ENCODE peak calls at places on chromosomes 3 and 15, in ten cellular contexts. Q is spleen, Z is endothelial cell of umbilical vein, B is HL-60, R is transverse colon, X is GM12891, G is vagina, I is GM12878, Y is GM12892, M is breast epithelium. C is an unnamed sample.

GRCh38 chr3:44359146-44359751 is 20.7 kb downstream of the TCAIM start:
- DNase-seq in Q (no peak), Z (no peak), B (no peak), R (no peak), X (no peak), G (no peak), I (no peak), Y (no peak), M (no peak), C (no peak)

GRCh38 chr15:64050281-64051092 is 4.2 kb upstream of the DAPK2 start:
- DNase-seq in Q (no peak), Z (no peak), B (no peak), R (no peak), X (no peak), G (no peak), I (no peak), Y (no peak), M (no peak), C (peak; percentile 22)

GRCh38 chr3:114746502-114746901 is 400.6 kb downstream of the ZBTB20 start:
- DNase-seq in Q (no peak), Z (no peak), B (no peak), R (no peak), X (no peak), G (no peak), I (no peak), Y (no peak), M (no peak), C (no peak)

GRCh38 chr3:177525987-177526712 is 328.9 kb upstream of the TBL1XR1 start:
- DNase-seq in Q (no peak), Z (no peak), B (peak; percentile 41), R (no peak), X (no peak), G (no peak), I (no peak), Y (no peak), M (peak; percentile 78), C (no peak)

GRCh38 chr3:52845691-52846426 is 11.0 kb upstream of the MUSTN1 start:
- DNase-seq in Q (peak; percentile 19), Z (no peak), B (no peak), R (no peak), X (no peak), G (no peak), I (no peak), Y (peak; percentile 48), M (no peak), C (no peak)

GRCh38 chr3:46558184-46559029 is 7.7 kb downstream of the LRRC2 start:
- DNase-seq in Q (peak; percentile 89), Z (peak; percentile 84), B (peak; percentile 92), R (peak; percentile 83), X (peak; percentile 60), G (no peak), I (peak; percentile 75), Y (peak; percentile 47), M (peak; percentile 87), C (no peak)

GRCh38 chr15:79311901-79312553 is 1.1 kb downstream of the TMED3 start:
- DNase-seq in Q (no peak), Z (no peak), B (peak; percentile 9), R (no peak), X (no peak), G (no peak), I (peak; percentile 24), Y (no peak), M (no peak), C (no peak)

GRCh38 chr3:135329479-135329878 is 534.4 kb downstream of the EPHB1 start:
- DNase-seq in Q (peak; percentile 81), Z (no peak), B (no peak), R (no peak), X (no peak), G (peak; percentile 19), I (no peak), Y (no peak), M (no peak), C (no peak)

GRCh38 chr3:154273381-154273780 is 50.9 kb downstream of the DHX36 start:
- DNase-seq in Q (no peak), Z (no peak), B (no peak), R (no peak), X (no peak), G (no peak), I (no peak), Y (no peak), M (no peak), C (no peak)

GRCh38 chr3:175255698-175256097 is 396.6 kb downstream of the NAALADL2 start:
- DNase-seq in Q (no peak), Z (no peak), B (no peak), R (no peak), X (no peak), G (no peak), I (no peak), Y (no peak), M (no peak), C (no peak)

DNA sequence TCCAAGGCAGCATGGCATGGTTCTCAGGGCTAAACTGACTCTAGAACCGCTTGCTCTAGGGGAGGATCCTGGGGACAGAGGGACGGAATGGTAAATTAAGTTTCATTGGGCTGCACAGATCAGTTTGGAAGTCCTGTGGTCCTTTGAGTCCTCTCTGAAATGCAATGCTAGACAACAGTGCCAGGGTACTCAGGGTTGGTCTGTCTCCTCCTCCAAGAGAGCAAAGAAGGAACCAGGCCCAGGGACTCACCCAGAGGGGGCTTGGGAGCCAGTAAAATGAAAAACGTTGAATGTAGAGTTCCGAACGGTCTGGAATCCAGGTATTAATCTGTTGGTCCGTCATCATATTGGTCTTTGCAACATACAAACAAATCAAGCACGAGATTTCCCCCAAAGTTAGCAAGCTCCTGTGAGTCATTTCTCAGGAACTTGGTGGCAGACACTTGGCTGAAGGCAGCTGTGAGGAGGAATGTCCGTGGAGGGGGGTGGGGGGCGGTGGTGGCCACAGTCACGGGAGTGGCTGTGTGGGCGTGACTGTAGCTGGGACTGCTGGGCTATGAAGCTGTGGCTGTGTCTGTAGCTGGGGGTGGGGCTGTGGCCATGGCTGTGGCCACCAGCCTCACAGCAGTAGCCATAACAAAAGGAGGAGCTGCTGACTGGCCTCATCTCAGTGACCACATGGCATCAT is 361.0 kb downstream of the SHQ1 start:
- DNase-seq in Q (no peak), Z (peak; percentile 45), B (no peak), R (peak; percentile 72), X (no peak), G (no peak), I (no peak), Y (peak; percentile 31), M (peak; percentile 79), C (peak; percentile 85)
- TF ChIP-seq POLR2AphosphoS5 in Q (no peak), Z (no peak), B (no peak), R (peak; percentile 26), X (no peak), G (peak; percentile 31), I (no peak), Y (no peak), M (no peak), C (no peak)

DNA sequence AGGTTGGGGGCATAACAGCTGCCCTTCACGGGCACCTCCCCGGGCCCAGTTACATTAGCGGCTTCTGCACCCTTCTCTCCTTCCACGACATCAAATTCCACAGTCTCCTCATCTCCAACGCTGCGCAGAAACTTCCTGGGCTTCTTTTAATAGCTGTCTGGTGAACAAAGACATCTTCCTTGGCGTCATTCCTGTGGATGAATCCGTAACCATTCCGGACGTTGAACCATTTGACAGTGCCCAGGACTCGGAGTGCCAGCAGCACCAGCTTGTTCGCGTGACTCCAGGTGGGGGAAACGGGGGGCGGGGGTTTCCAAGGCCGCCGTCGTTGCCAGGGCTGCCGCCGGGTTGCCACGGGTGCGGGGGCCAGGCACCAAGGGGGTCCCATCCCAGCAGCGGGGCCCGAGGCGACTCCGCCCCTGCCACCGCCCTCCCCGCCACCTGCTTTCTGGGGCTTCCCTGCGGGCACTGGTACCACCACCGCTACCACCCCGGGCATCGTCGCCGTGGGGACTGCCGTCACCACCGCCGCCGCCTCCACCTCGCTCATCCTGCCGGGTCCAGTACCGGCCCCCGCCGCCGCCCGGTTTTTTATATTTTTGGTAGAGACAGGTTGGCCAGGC is 22.8 kb downstream of the RGMA start:
- DNase-seq in Q (peak; percentile 62), Z (no peak), B (no peak), R (no peak), X (no peak), G (no peak), I (no peak), Y (no peak), M (no peak), C (peak; percentile 84)
- TF ChIP-seq POLR2AphosphoS5 in Q (no peak), Z (no peak), B (no peak), R (peak; percentile 38), X (no peak), G (no peak), I (no peak), Y (no peak), M (no peak), C (no peak)

GRCh38 chr15:72473670-72474465 is at the start of gene ARIH1:
- DNase-seq in Q (peak; percentile 98), Z (peak; percentile 96), B (peak; percentile 95), R (peak; percentile 98), X (peak; percentile 66), G (no peak), I (peak; percentile 80), Y (peak; percentile 62), M (peak; percentile 95), C (peak; percentile 95)
- TF ChIP-seq POLR2AphosphoS5 in Q (peak; percentile 100), Z (peak; percentile 90), B (peak; percentile 90), R (peak; percentile 99), X (peak; percentile 88), G (peak; percentile 100), I (peak; percentile 92), Y (peak; percentile 92), M (peak; percentile 100), C (peak; percentile 100)

DNA sequence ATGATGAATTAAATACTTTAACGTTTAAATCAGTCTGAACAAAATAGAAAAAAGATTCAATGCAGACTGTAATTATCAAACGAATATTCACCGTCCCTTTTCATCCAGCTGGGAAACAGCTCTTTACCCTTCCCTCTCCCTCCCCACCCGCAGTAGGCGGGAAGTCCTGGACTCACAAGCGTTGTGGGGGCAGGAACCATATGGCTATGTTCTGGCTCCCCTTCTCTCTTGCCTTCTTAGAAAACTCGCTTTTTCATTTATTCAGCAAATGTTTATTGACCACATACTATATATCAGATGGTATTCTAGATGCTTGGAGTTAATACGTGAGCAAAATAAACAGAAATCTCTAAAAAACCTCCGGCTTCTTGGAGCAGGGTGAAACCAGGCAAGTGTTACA is 715 bp upstream of the SCAPER start:
- DNase-seq in Q (no peak), Z (no peak), B (no peak), R (no peak), X (no peak), G (no peak), I (no peak), Y (no peak), M (no peak), C (no peak)
- TF ChIP-seq POLR2AphosphoS5 in Q (no peak), Z (no peak), B (no peak), R (no peak), X (no peak), G (no peak), I (no peak), Y (no peak), M (no peak), C (no peak)

GRCh38 chr3:143002083-143002712 is 828 bp downstream of the U2SURP start:
- DNase-seq in Q (no peak), Z (peak; percentile 57), B (peak; percentile 63), R (no peak), X (peak; percentile 32), G (no peak), I (no peak), Y (no peak), M (no peak), C (no peak)
- TF ChIP-seq POLR2AphosphoS5 in Q (no peak), Z (no peak), B (peak; percentile 16), R (no peak), X (no peak), G (no peak), I (no peak), Y (peak; percentile 24), M (no peak), C (no peak)